ENCODE peak calls at places on chromosomes 5 and 9, in ten cellular contexts. G, J, F, N, Q, Z, M, E, I and Y are unnamed samples. For H3K36me3, the result is how much of the 10 kb centered on the place peaks cover.

GRCh38 chr5:45521067-45521466 is 175.1 kb downstream of the HCN1 start:
- DNase-seq in G (peak), J (peak), F (peak), N (no peak), Q (no peak), Z (no peak), M (peak), E (peak), I (peak), Y (peak)

GRCh38 chr5:180639743-180640300 is 9.6 kb downstream of the FLT4 start:
- DNase-seq in G (no peak), J (no peak), F (no peak), N (no peak), Q (peak), Z (no peak), M (no peak), E (no peak), I (no peak), Y (no peak)

GRCh38 chr5:126471875-126472537 is 48.8 kb downstream of the GRAMD2B start:
- DNase-seq in G (no peak), J (no peak), F (no peak), N (peak), Q (no peak), Z (no peak), M (no peak), E (no peak), I (no peak), Y (no peak)

GRCh38 chr9:13552606-13553215 is 273.2 kb upstream of the MPDZ start:
- DNase-seq in G (no peak), J (no peak), F (no peak), N (no peak), Q (no peak), Z (no peak), M (no peak), E (no peak), I (no peak), Y (no peak)

GRCh38 chr5:149549461-149550266 is 1.6 kb downstream of the CSNK1A1 start:
- DNase-seq in G (peak), J (no peak), F (no peak), N (peak), Q (no peak), Z (no peak), M (no peak), E (peak), I (peak), Y (no peak)

GRCh38 chr5:88669314-88669713 is 213.7 kb downstream of the MEF2C start:
- DNase-seq in G (no peak), J (no peak), F (no peak), N (no peak), Q (no peak), Z (no peak), M (no peak), E (no peak), I (no peak), Y (no peak)

GRCh38 chr5:125006011-125006685 is 259.7 kb upstream of the ZNF608 start:
- DNase-seq in G (no peak), J (peak), F (no peak), N (no peak), Q (no peak), Z (no peak), M (no peak), E (no peak), I (no peak), Y (no peak)

GRCh38 chr5:52993367-52993766 is 4.2 kb downstream of the ITGA2 start:
- DNase-seq in G (no peak), J (no peak), F (no peak), N (no peak), Q (no peak), Z (no peak), M (no peak), E (no peak), I (no peak), Y (no peak)

GRCh38 chr5:135072357-135073247 is 38.6 kb upstream of the PITX1 start:
- DNase-seq in G (no peak), J (no peak), F (no peak), N (no peak), Q (no peak), Z (no peak), M (peak), E (no peak), I (no peak), Y (no peak)

GRCh38 chr5:37662362-37662761 is 177.5 kb downstream of the GDNF start:
- DNase-seq in G (no peak), J (no peak), F (no peak), N (no peak), Q (no peak), Z (no peak), M (no peak), E (no peak), I (no peak), Y (no peak)
- H3K36me3 ChIP-seq in G (under half), J (under half), F (under half), N (under half), Q (under half), Z (under half), M (under half), E (under half), I (under half), Y (under half)

GRCh38 chr5:36200513-36200912 is 41.2 kb downstream of the NADK2 start:
- DNase-seq in G (no peak), J (no peak), F (no peak), N (peak), Q (no peak), Z (no peak), M (no peak), E (no peak), I (no peak), Y (no peak)
- H3K36me3 ChIP-seq in G (under half), J (half or more), F (under half), N (under half), Q (half or more), Z (under half), M (under half), E (under half), I (under half), Y (under half)

GRCh38 chr5:61504143-61504542 is 172.1 kb downstream of the ZSWIM6 start:
- DNase-seq in G (no peak), J (no peak), F (no peak), N (no peak), Q (no peak), Z (no peak), M (no peak), E (no peak), I (no peak), Y (no peak)

DNA sequence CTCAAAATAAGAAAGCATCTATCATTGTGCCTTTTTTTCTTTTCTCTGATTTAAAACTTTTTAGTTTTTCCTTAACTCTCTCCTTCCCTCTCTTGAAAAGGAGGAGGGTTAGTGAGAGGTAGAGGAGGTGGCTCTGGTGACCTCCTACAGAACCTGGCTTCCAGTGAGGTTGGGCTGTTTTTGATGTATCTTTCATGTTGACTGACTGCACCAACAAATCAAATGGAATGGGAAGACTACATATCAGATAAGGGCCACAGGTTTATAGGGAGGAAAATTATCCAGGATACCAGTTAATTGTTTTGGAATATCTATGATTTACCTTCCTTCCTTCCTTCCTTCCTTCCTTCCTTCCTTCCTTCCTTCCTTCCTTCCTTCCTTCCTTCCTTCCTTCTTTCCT is 173.2 kb downstream of the ZSWIM6 start:
- DNase-seq in G (no peak), J (no peak), F (no peak), N (no peak), Q (no peak), Z (no peak), M (no peak), E (no peak), I (no peak), Y (no peak)
- H3K36me3 ChIP-seq in G (under half), J (half or more), F (under half), N (under half), Q (under half), Z (under half), M (under half), E (under half), I (under half), Y (under half)

GRCh38 chr9:136379401-136379800 is 5.9 kb upstream of the CARD9 start:
- DNase-seq in G (no peak), J (no peak), F (no peak), N (no peak), Q (no peak), Z (no peak), M (no peak), E (no peak), I (no peak), Y (no peak)

GRCh38 chr9:136381966-136382513 is 8.6 kb upstream of the CARD9 start:
- DNase-seq in G (no peak), J (no peak), F (no peak), N (no peak), Q (no peak), Z (no peak), M (no peak), E (no peak), I (no peak), Y (no peak)

GRCh38 chr9:136380381-136380780 is 6.9 kb upstream of the CARD9 start:
- DNase-seq in G (no peak), J (no peak), F (no peak), N (no peak), Q (no peak), Z (no peak), M (no peak), E (no peak), I (no peak), Y (no peak)

GRCh38 chr9:136379891-136380290 is 6.4 kb upstream of the CARD9 start:
- DNase-seq in G (no peak), J (no peak), F (no peak), N (no peak), Q (no peak), Z (no peak), M (no peak), E (no peak), I (no peak), Y (no peak)

GRCh38 chr9:136381311-136381710 is 7.8 kb upstream of the CARD9 start:
- DNase-seq in G (no peak), J (no peak), F (no peak), N (no peak), Q (peak), Z (no peak), M (no peak), E (no peak), I (no peak), Y (no peak)
- H3K36me3 ChIP-seq in G (under half), J (half or more), F (half or more), N (half or more), Q (half or more), Z (under half), M (under half), E (under half), I (half or more), Y (half or more)